ENCODE peak calls at places on chromosomes 7 and 10, in nine cellular contexts. One of them, this sample, is unnamed.

GRCh38 chr7:2024227-2024918 is 208.4 kb downstream of the MAD1L1 start:
- DNase-seq in mammary epithelial cell: no peak
- DNase-seq in cardiac muscle cell: no peak
- DNase-seq in stimulated activated CD8-positive, alpha-beta memory T cell treated with anti-CD3 and anti-CD28 coated beads, Interleukin-12 subunit alpha, Interleukin-12 subunit beta, amount 100 ng/mL, for 1 hour: no peak
- DNase-seq in effector CD4-positive, alpha-beta T cell: no peak
- DNase-seq in stimulated activated CD4-positive, alpha-beta T cell treated with anti-CD3 and anti-CD28 coated beads, Interleukin-2, amount 100 ng/mL, for 48 hours: no peak
- DNase-seq in brain microvascular endothelial cell: peak
- DNase-seq in head of caudate nucleus: no peak
- DNase-seq in Peyer's patch: no peak
- DNase-seq in this sample: peak

GRCh38 chr7:128831994-128832879 is 2.0 kb downstream of the FLNC start:
- DNase-seq in Peyer's patch: no peak
- DNase-seq in cardiac muscle cell: peak
- DNase-seq in brain microvascular endothelial cell: peak
- DNase-seq in mammary epithelial cell: no peak
- DNase-seq in head of caudate nucleus: no peak
- DNase-seq in stimulated activated CD8-positive, alpha-beta memory T cell treated with anti-CD3 and anti-CD28 coated beads, Interleukin-12 subunit alpha, Interleukin-12 subunit beta, amount 100 ng/mL, for 1 hour: no peak
- DNase-seq in stimulated activated CD4-positive, alpha-beta T cell treated with anti-CD3 and anti-CD28 coated beads, Interleukin-2, amount 100 ng/mL, for 48 hours: no peak
- DNase-seq in effector CD4-positive, alpha-beta T cell: no peak
- DNase-seq in this sample: peak

GRCh38 chr10:18713077-18713476 is 53.8 kb downstream of the ARL5B start:
- DNase-seq in effector CD4-positive, alpha-beta T cell: no peak
- DNase-seq in Peyer's patch: no peak
- DNase-seq in stimulated activated CD4-positive, alpha-beta T cell treated with anti-CD3 and anti-CD28 coated beads, Interleukin-2, amount 100 ng/mL, for 48 hours: no peak
- DNase-seq in mammary epithelial cell: peak
- DNase-seq in stimulated activated CD8-positive, alpha-beta memory T cell treated with anti-CD3 and anti-CD28 coated beads, Interleukin-12 subunit alpha, Interleukin-12 subunit beta, amount 100 ng/mL, for 1 hour: no peak
- DNase-seq in cardiac muscle cell: no peak
- DNase-seq in brain microvascular endothelial cell: peak
- DNase-seq in head of caudate nucleus: no peak
- DNase-seq in this sample: no peak

GRCh38 chr7:68334613-68335303 is 1263.5 kb upstream of the AUTS2 start:
- DNase-seq in cardiac muscle cell: no peak
- DNase-seq in mammary epithelial cell: no peak
- DNase-seq in brain microvascular endothelial cell: no peak
- DNase-seq in head of caudate nucleus: no peak
- DNase-seq in stimulated activated CD4-positive, alpha-beta T cell treated with anti-CD3 and anti-CD28 coated beads, Interleukin-2, amount 100 ng/mL, for 48 hours: no peak
- DNase-seq in Peyer's patch: no peak
- DNase-seq in stimulated activated CD8-positive, alpha-beta memory T cell treated with anti-CD3 and anti-CD28 coated beads, Interleukin-12 subunit alpha, Interleukin-12 subunit beta, amount 100 ng/mL, for 1 hour: no peak
- DNase-seq in effector CD4-positive, alpha-beta T cell: no peak
- DNase-seq in this sample: no peak

GRCh38 chr7:99137418-99138180 is 6.3 kb downstream of the SMURF1 start:
- DNase-seq in stimulated activated CD4-positive, alpha-beta T cell treated with anti-CD3 and anti-CD28 coated beads, Interleukin-2, amount 100 ng/mL, for 48 hours: no peak
- DNase-seq in mammary epithelial cell: peak
- DNase-seq in effector CD4-positive, alpha-beta T cell: no peak
- DNase-seq in cardiac muscle cell: peak
- DNase-seq in stimulated activated CD8-positive, alpha-beta memory T cell treated with anti-CD3 and anti-CD28 coated beads, Interleukin-12 subunit alpha, Interleukin-12 subunit beta, amount 100 ng/mL, for 1 hour: no peak
- DNase-seq in Peyer's patch: no peak
- DNase-seq in head of caudate nucleus: peak
- DNase-seq in brain microvascular endothelial cell: peak
- DNase-seq in this sample: peak

GRCh38 chr10:26274391-26274790 is 57.8 kb downstream of the GAD2 start:
- DNase-seq in head of caudate nucleus: peak
- DNase-seq in effector CD4-positive, alpha-beta T cell: no peak
- DNase-seq in mammary epithelial cell: no peak
- DNase-seq in cardiac muscle cell: no peak
- DNase-seq in brain microvascular endothelial cell: no peak
- DNase-seq in Peyer's patch: no peak
- DNase-seq in stimulated activated CD4-positive, alpha-beta T cell treated with anti-CD3 and anti-CD28 coated beads, Interleukin-2, amount 100 ng/mL, for 48 hours: no peak
- DNase-seq in stimulated activated CD8-positive, alpha-beta memory T cell treated with anti-CD3 and anti-CD28 coated beads, Interleukin-12 subunit alpha, Interleukin-12 subunit beta, amount 100 ng/mL, for 1 hour: no peak
- DNase-seq in this sample: no peak

GRCh38 chr10:3758491-3758970 is 26.5 kb downstream of the KLF6 start:
- DNase-seq in Peyer's patch: no peak
- DNase-seq in brain microvascular endothelial cell: no peak
- DNase-seq in head of caudate nucleus: no peak
- DNase-seq in effector CD4-positive, alpha-beta T cell: no peak
- DNase-seq in mammary epithelial cell: no peak
- DNase-seq in cardiac muscle cell: no peak
- DNase-seq in stimulated activated CD4-positive, alpha-beta T cell treated with anti-CD3 and anti-CD28 coated beads, Interleukin-2, amount 100 ng/mL, for 48 hours: no peak
- DNase-seq in stimulated activated CD8-positive, alpha-beta memory T cell treated with anti-CD3 and anti-CD28 coated beads, Interleukin-12 subunit alpha, Interleukin-12 subunit beta, amount 100 ng/mL, for 1 hour: no peak
- DNase-seq in this sample: peak

GRCh38 chr10:67818323-67818722 is 19.7 kb downstream of the DNAJC12 start:
- DNase-seq in mammary epithelial cell: peak
- DNase-seq in Peyer's patch: no peak
- DNase-seq in cardiac muscle cell: no peak
- DNase-seq in stimulated activated CD8-positive, alpha-beta memory T cell treated with anti-CD3 and anti-CD28 coated beads, Interleukin-12 subunit alpha, Interleukin-12 subunit beta, amount 100 ng/mL, for 1 hour: no peak
- DNase-seq in head of caudate nucleus: no peak
- DNase-seq in stimulated activated CD4-positive, alpha-beta T cell treated with anti-CD3 and anti-CD28 coated beads, Interleukin-2, amount 100 ng/mL, for 48 hours: no peak
- DNase-seq in brain microvascular endothelial cell: peak
- DNase-seq in effector CD4-positive, alpha-beta T cell: no peak
- DNase-seq in this sample: no peak

GRCh38 chr10:71217266-71218045 is 5.1 kb downstream of the UNC5B start:
- DNase-seq in stimulated activated CD4-positive, alpha-beta T cell treated with anti-CD3 and anti-CD28 coated beads, Interleukin-2, amount 100 ng/mL, for 48 hours: no peak
- DNase-seq in brain microvascular endothelial cell: no peak
- DNase-seq in stimulated activated CD8-positive, alpha-beta memory T cell treated with anti-CD3 and anti-CD28 coated beads, Interleukin-12 subunit alpha, Interleukin-12 subunit beta, amount 100 ng/mL, for 1 hour: no peak
- DNase-seq in head of caudate nucleus: peak
- DNase-seq in effector CD4-positive, alpha-beta T cell: no peak
- DNase-seq in Peyer's patch: no peak
- DNase-seq in cardiac muscle cell: peak
- DNase-seq in mammary epithelial cell: peak
- DNase-seq in this sample: peak

GRCh38 chr7:20504060-20504459 is 111.4 kb upstream of the ABCB5 start:
- DNase-seq in head of caudate nucleus: no peak
- DNase-seq in stimulated activated CD8-positive, alpha-beta memory T cell treated with anti-CD3 and anti-CD28 coated beads, Interleukin-12 subunit alpha, Interleukin-12 subunit beta, amount 100 ng/mL, for 1 hour: no peak
- DNase-seq in Peyer's patch: no peak
- DNase-seq in effector CD4-positive, alpha-beta T cell: no peak
- DNase-seq in cardiac muscle cell: no peak
- DNase-seq in brain microvascular endothelial cell: no peak
- DNase-seq in stimulated activated CD4-positive, alpha-beta T cell treated with anti-CD3 and anti-CD28 coated beads, Interleukin-2, amount 100 ng/mL, for 48 hours: no peak
- DNase-seq in mammary epithelial cell: no peak
- DNase-seq in this sample: peak

GRCh38 chr10:128062837-128063563 is 63.2 kb downstream of the MKI67 start:
- DNase-seq in head of caudate nucleus: no peak
- DNase-seq in stimulated activated CD8-positive, alpha-beta memory T cell treated with anti-CD3 and anti-CD28 coated beads, Interleukin-12 subunit alpha, Interleukin-12 subunit beta, amount 100 ng/mL, for 1 hour: no peak
- DNase-seq in Peyer's patch: peak
- DNase-seq in cardiac muscle cell: no peak
- DNase-seq in mammary epithelial cell: no peak
- DNase-seq in brain microvascular endothelial cell: no peak
- DNase-seq in stimulated activated CD4-positive, alpha-beta T cell treated with anti-CD3 and anti-CD28 coated beads, Interleukin-2, amount 100 ng/mL, for 48 hours: peak
- DNase-seq in effector CD4-positive, alpha-beta T cell: no peak
- DNase-seq in this sample: no peak

GRCh38 chr7:39288303-39288702 is 277.9 kb upstream of the YAE1 start:
- DNase-seq in cardiac muscle cell: no peak
- DNase-seq in brain microvascular endothelial cell: no peak
- DNase-seq in Peyer's patch: no peak
- DNase-seq in head of caudate nucleus: no peak
- DNase-seq in stimulated activated CD8-positive, alpha-beta memory T cell treated with anti-CD3 and anti-CD28 coated beads, Interleukin-12 subunit alpha, Interleukin-12 subunit beta, amount 100 ng/mL, for 1 hour: no peak
- DNase-seq in stimulated activated CD4-positive, alpha-beta T cell treated with anti-CD3 and anti-CD28 coated beads, Interleukin-2, amount 100 ng/mL, for 48 hours: no peak
- DNase-seq in mammary epithelial cell: no peak
- DNase-seq in effector CD4-positive, alpha-beta T cell: no peak
- DNase-seq in this sample: no peak

GRCh38 chr7:117048854-117049321 is 95.6 kb downstream of the ST7 start:
- DNase-seq in mammary epithelial cell: no peak
- DNase-seq in stimulated activated CD8-positive, alpha-beta memory T cell treated with anti-CD3 and anti-CD28 coated beads, Interleukin-12 subunit alpha, Interleukin-12 subunit beta, amount 100 ng/mL, for 1 hour: no peak
- DNase-seq in effector CD4-positive, alpha-beta T cell: no peak
- DNase-seq in head of caudate nucleus: no peak
- DNase-seq in brain microvascular endothelial cell: no peak
- DNase-seq in cardiac muscle cell: no peak
- DNase-seq in Peyer's patch: no peak
- DNase-seq in stimulated activated CD4-positive, alpha-beta T cell treated with anti-CD3 and anti-CD28 coated beads, Interleukin-2, amount 100 ng/mL, for 48 hours: no peak
- DNase-seq in this sample: no peak

GRCh38 chr7:70752794-70753241 is 379.1 kb upstream of the GALNT17 start:
- DNase-seq in stimulated activated CD8-positive, alpha-beta memory T cell treated with anti-CD3 and anti-CD28 coated beads, Interleukin-12 subunit alpha, Interleukin-12 subunit beta, amount 100 ng/mL, for 1 hour: no peak
- DNase-seq in brain microvascular endothelial cell: peak
- DNase-seq in effector CD4-positive, alpha-beta T cell: no peak
- DNase-seq in head of caudate nucleus: no peak
- DNase-seq in cardiac muscle cell: no peak
- DNase-seq in stimulated activated CD4-positive, alpha-beta T cell treated with anti-CD3 and anti-CD28 coated beads, Interleukin-2, amount 100 ng/mL, for 48 hours: no peak
- DNase-seq in mammary epithelial cell: no peak
- DNase-seq in Peyer's patch: no peak
- DNase-seq in this sample: no peak

GRCh38 chr7:132609222-132609621 is 33.0 kb upstream of the PLXNA4 start:
- DNase-seq in head of caudate nucleus: no peak
- DNase-seq in mammary epithelial cell: no peak
- DNase-seq in stimulated activated CD4-positive, alpha-beta T cell treated with anti-CD3 and anti-CD28 coated beads, Interleukin-2, amount 100 ng/mL, for 48 hours: no peak
- DNase-seq in effector CD4-positive, alpha-beta T cell: no peak
- DNase-seq in Peyer's patch: no peak
- DNase-seq in cardiac muscle cell: no peak
- DNase-seq in stimulated activated CD8-positive, alpha-beta memory T cell treated with anti-CD3 and anti-CD28 coated beads, Interleukin-12 subunit alpha, Interleukin-12 subunit beta, amount 100 ng/mL, for 1 hour: no peak
- DNase-seq in brain microvascular endothelial cell: no peak
- DNase-seq in this sample: no peak

GRCh38 chr10:32338262-32338661 is 8.7 kb downstream of the EPC1 start:
- DNase-seq in effector CD4-positive, alpha-beta T cell: no peak
- DNase-seq in head of caudate nucleus: no peak
- DNase-seq in mammary epithelial cell: no peak
- DNase-seq in stimulated activated CD4-positive, alpha-beta T cell treated with anti-CD3 and anti-CD28 coated beads, Interleukin-2, amount 100 ng/mL, for 48 hours: no peak
- DNase-seq in brain microvascular endothelial cell: no peak
- DNase-seq in stimulated activated CD8-positive, alpha-beta memory T cell treated with anti-CD3 and anti-CD28 coated beads, Interleukin-12 subunit alpha, Interleukin-12 subunit beta, amount 100 ng/mL, for 1 hour: no peak
- DNase-seq in Peyer's patch: no peak
- DNase-seq in cardiac muscle cell: no peak
- DNase-seq in this sample: no peak

GRCh38 chr10:133394801-133395221 is 854 bp downstream of the MTG1 start:
- DNase-seq in stimulated activated CD4-positive, alpha-beta T cell treated with anti-CD3 and anti-CD28 coated beads, Interleukin-2, amount 100 ng/mL, for 48 hours: no peak
- DNase-seq in cardiac muscle cell: no peak
- DNase-seq in stimulated activated CD8-positive, alpha-beta memory T cell treated with anti-CD3 and anti-CD28 coated beads, Interleukin-12 subunit alpha, Interleukin-12 subunit beta, amount 100 ng/mL, for 1 hour: no peak
- DNase-seq in brain microvascular endothelial cell: no peak
- DNase-seq in effector CD4-positive, alpha-beta T cell: no peak
- DNase-seq in head of caudate nucleus: no peak
- DNase-seq in Peyer's patch: no peak
- DNase-seq in mammary epithelial cell: no peak
- DNase-seq in this sample: peak

GRCh38 chr10:73759512-73760115 is 15.4 kb downstream of the SEC24C start:
- DNase-seq in stimulated activated CD4-positive, alpha-beta T cell treated with anti-CD3 and anti-CD28 coated beads, Interleukin-2, amount 100 ng/mL, for 48 hours: no peak
- DNase-seq in Peyer's patch: peak
- DNase-seq in cardiac muscle cell: no peak
- DNase-seq in head of caudate nucleus: no peak
- DNase-seq in effector CD4-positive, alpha-beta T cell: peak
- DNase-seq in mammary epithelial cell: no peak
- DNase-seq in brain microvascular endothelial cell: no peak
- DNase-seq in stimulated activated CD8-positive, alpha-beta memory T cell treated with anti-CD3 and anti-CD28 coated beads, Interleukin-12 subunit alpha, Interleukin-12 subunit beta, amount 100 ng/mL, for 1 hour: peak
- DNase-seq in this sample: no peak

GRCh38 chr7:33900501-33900900 is 4.8 kb upstream of the BMPER start:
- DNase-seq in effector CD4-positive, alpha-beta T cell: no peak
- DNase-seq in stimulated activated CD4-positive, alpha-beta T cell treated with anti-CD3 and anti-CD28 coated beads, Interleukin-2, amount 100 ng/mL, for 48 hours: no peak
- DNase-seq in cardiac muscle cell: no peak
- DNase-seq in stimulated activated CD8-positive, alpha-beta memory T cell treated with anti-CD3 and anti-CD28 coated beads, Interleukin-12 subunit alpha, Interleukin-12 subunit beta, amount 100 ng/mL, for 1 hour: no peak
- DNase-seq in brain microvascular endothelial cell: no peak
- DNase-seq in mammary epithelial cell: peak
- DNase-seq in Peyer's patch: no peak
- DNase-seq in head of caudate nucleus: no peak
- DNase-seq in this sample: no peak

GRCh38 chr10:77264107-77264506 is 373.5 kb downstream of the KCNMA1 start:
- DNase-seq in stimulated activated CD8-positive, alpha-beta memory T cell treated with anti-CD3 and anti-CD28 coated beads, Interleukin-12 subunit alpha, Interleukin-12 subunit beta, amount 100 ng/mL, for 1 hour: no peak
- DNase-seq in head of caudate nucleus: no peak
- DNase-seq in Peyer's patch: no peak
- DNase-seq in brain microvascular endothelial cell: no peak
- DNase-seq in effector CD4-positive, alpha-beta T cell: no peak
- DNase-seq in stimulated activated CD4-positive, alpha-beta T cell treated with anti-CD3 and anti-CD28 coated beads, Interleukin-2, amount 100 ng/mL, for 48 hours: no peak
- DNase-seq in mammary epithelial cell: no peak
- DNase-seq in cardiac muscle cell: no peak
- DNase-seq in this sample: no peak

GRCh38 chr7:32152576-32152975 is 82.4 kb upstream of the PDE1C start:
- DNase-seq in head of caudate nucleus: no peak
- DNase-seq in mammary epithelial cell: no peak
- DNase-seq in stimulated activated CD8-positive, alpha-beta memory T cell treated with anti-CD3 and anti-CD28 coated beads, Interleukin-12 subunit alpha, Interleukin-12 subunit beta, amount 100 ng/mL, for 1 hour: no peak
- DNase-seq in cardiac muscle cell: no peak
- DNase-seq in Peyer's patch: no peak
- DNase-seq in effector CD4-positive, alpha-beta T cell: no peak
- DNase-seq in stimulated activated CD4-positive, alpha-beta T cell treated with anti-CD3 and anti-CD28 coated beads, Interleukin-2, amount 100 ng/mL, for 48 hours: no peak
- DNase-seq in brain microvascular endothelial cell: no peak
- DNase-seq in this sample: no peak

GRCh38 chr10:70557086-70557845 is 45.3 kb downstream of the PRF1 start:
- DNase-seq in head of caudate nucleus: no peak
- DNase-seq in stimulated activated CD8-positive, alpha-beta memory T cell treated with anti-CD3 and anti-CD28 coated beads, Interleukin-12 subunit alpha, Interleukin-12 subunit beta, amount 100 ng/mL, for 1 hour: no peak
- DNase-seq in stimulated activated CD4-positive, alpha-beta T cell treated with anti-CD3 and anti-CD28 coated beads, Interleukin-2, amount 100 ng/mL, for 48 hours: no peak
- DNase-seq in mammary epithelial cell: no peak
- DNase-seq in brain microvascular endothelial cell: no peak
- DNase-seq in effector CD4-positive, alpha-beta T cell: no peak
- DNase-seq in cardiac muscle cell: no peak
- DNase-seq in Peyer's patch: no peak
- DNase-seq in this sample: peak

GRCh38 chr10:13632407-13632806 is 45.6 kb downstream of the PRPF18 start:
- DNase-seq in cardiac muscle cell: no peak
- DNase-seq in stimulated activated CD8-positive, alpha-beta memory T cell treated with anti-CD3 and anti-CD28 coated beads, Interleukin-12 subunit alpha, Interleukin-12 subunit beta, amount 100 ng/mL, for 1 hour: no peak
- DNase-seq in brain microvascular endothelial cell: no peak
- DNase-seq in Peyer's patch: no peak
- DNase-seq in effector CD4-positive, alpha-beta T cell: no peak
- DNase-seq in mammary epithelial cell: no peak
- DNase-seq in head of caudate nucleus: no peak
- DNase-seq in stimulated activated CD4-positive, alpha-beta T cell treated with anti-CD3 and anti-CD28 coated beads, Interleukin-2, amount 100 ng/mL, for 48 hours: no peak
- DNase-seq in this sample: no peak

GRCh38 chr10:78543749-78544446 is 510.2 kb downstream of the RPS24 start:
- DNase-seq in stimulated activated CD8-positive, alpha-beta memory T cell treated with anti-CD3 and anti-CD28 coated beads, Interleukin-12 subunit alpha, Interleukin-12 subunit beta, amount 100 ng/mL, for 1 hour: no peak
- DNase-seq in head of caudate nucleus: peak
- DNase-seq in Peyer's patch: no peak
- DNase-seq in brain microvascular endothelial cell: peak
- DNase-seq in stimulated activated CD4-positive, alpha-beta T cell treated with anti-CD3 and anti-CD28 coated beads, Interleukin-2, amount 100 ng/mL, for 48 hours: no peak
- DNase-seq in cardiac muscle cell: peak
- DNase-seq in effector CD4-positive, alpha-beta T cell: no peak
- DNase-seq in mammary epithelial cell: no peak
- DNase-seq in this sample: no peak

This sample was measured in H7.